ENCODE peak calls at places on chromosomes 13 and 19, in ten cellular contexts. A is IMR-90, B is transverse colon, W is A673, Z is pancreas, F is fibroblast of lung, L is right atrium auricular region, N is tibial artery, E is psoas muscle, C is BE2C. G is an unnamed sample.

GRCh38 chr13:39809466-39809865 is 154.0 kb downstream of the COG6 start:
- DNase-seq in A (no peak), B (no peak), W (no peak), Z (no peak), F (no peak), L (no peak), N (no peak), E (no peak), C (no peak), G (no peak)

GRCh38 chr19:4914736-4915501 is 5.6 kb downstream of the UHRF1 start:
- DNase-seq in A (peak; percentile 69), B (peak; percentile 89), W (peak; percentile 72), Z (no peak), F (peak; percentile 87), L (no peak), N (no peak), E (no peak), C (peak; percentile 50), G (no peak)

GRCh38 chr13:59337070-59337469 is 826.7 kb downstream of the DIAPH3 start:
- DNase-seq in A (no peak), B (no peak), W (peak; percentile 38), Z (no peak), F (no peak), L (no peak), N (no peak), E (no peak), C (no peak), G (no peak)

GRCh38 chr13:75779393-75779792 is 143.3 kb downstream of the LMO7 start:
- DNase-seq in A (no peak), B (no peak), W (no peak), Z (no peak), F (no peak), L (no peak), N (no peak), E (no peak), C (no peak), G (no peak)

GRCh38 chr19:32998722-32999121 is 26.7 kb downstream of the FAAP24 start:
- DNase-seq in A (no peak), B (no peak), W (no peak), Z (no peak), F (no peak), L (no peak), N (no peak), E (no peak), C (no peak), G (no peak)

GRCh38 chr19:50482271-50482855 is 5.7 kb upstream of the GARIN5A start:
- DNase-seq in A (no peak), B (no peak), W (no peak), Z (no peak), F (no peak), L (no peak), N (no peak), E (no peak), C (no peak), G (no peak)

GRCh38 chr13:50357586-50358118 is 342.4 kb downstream of the KCNRG start:
- DNase-seq in A (peak; percentile 93), B (no peak), W (no peak), Z (peak; percentile 72), F (peak; percentile 96), L (no peak), N (no peak), E (no peak), C (peak; percentile 16), G (no peak)

GRCh38 chr19:57314146-57314545 is 6.1 kb upstream of the ZNF543 start:
- DNase-seq in A (no peak), B (no peak), W (no peak), Z (no peak), F (no peak), L (no peak), N (no peak), E (no peak), C (no peak), G (no peak)

GRCh38 chr13:110713981-110714797 is 689 bp downstream of the ING1 start:
- DNase-seq in A (peak; percentile 32), B (peak; percentile 65), W (peak; percentile 39), Z (peak; percentile 68), F (peak; percentile 52), L (peak; percentile 62), N (peak; percentile 41), E (peak; percentile 54), C (peak; percentile 58), G (no peak)

GRCh38 chr13:110713642-110713952 is at the start of gene ING1:
- DNase-seq in A (no peak), B (no peak), W (no peak), Z (no peak), F (no peak), L (no peak), N (no peak), E (no peak), C (no peak), G (no peak)

GRCh38 chr13:110711778-110712070 is 1.8 kb upstream of the ING1 start:
- DNase-seq in A (no peak), B (no peak), W (peak; percentile 25), Z (no peak), F (peak; percentile 26), L (no peak), N (no peak), E (no peak), C (no peak), G (no peak)

GRCh38 chr13:110712849-110713641 is 455 bp upstream of the ING1 start:
- DNase-seq in A (peak; percentile 100), B (peak; percentile 99), W (peak; percentile 99), Z (peak; percentile 99), F (peak; percentile 99), L (peak; percentile 100), N (peak; percentile 100), E (peak; percentile 99), C (peak; percentile 99), G (peak; percentile 99)

GRCh38 chr13:110712081-110712848 is 1.2 kb upstream of the ING1 start:
- DNase-seq in A (peak; percentile 73), B (peak; percentile 91), W (peak; percentile 93), Z (peak; percentile 89), F (peak; percentile 80), L (peak; percentile 89), N (peak; percentile 79), E (peak; percentile 87), C (peak; percentile 89), G (no peak)
- TF ChIP-seq CTCF in A (no peak), B (no peak), W (no peak), Z (no peak), F (no peak), L (no peak), N (no peak), E (no peak), C (no peak), G (no peak)

DNA sequence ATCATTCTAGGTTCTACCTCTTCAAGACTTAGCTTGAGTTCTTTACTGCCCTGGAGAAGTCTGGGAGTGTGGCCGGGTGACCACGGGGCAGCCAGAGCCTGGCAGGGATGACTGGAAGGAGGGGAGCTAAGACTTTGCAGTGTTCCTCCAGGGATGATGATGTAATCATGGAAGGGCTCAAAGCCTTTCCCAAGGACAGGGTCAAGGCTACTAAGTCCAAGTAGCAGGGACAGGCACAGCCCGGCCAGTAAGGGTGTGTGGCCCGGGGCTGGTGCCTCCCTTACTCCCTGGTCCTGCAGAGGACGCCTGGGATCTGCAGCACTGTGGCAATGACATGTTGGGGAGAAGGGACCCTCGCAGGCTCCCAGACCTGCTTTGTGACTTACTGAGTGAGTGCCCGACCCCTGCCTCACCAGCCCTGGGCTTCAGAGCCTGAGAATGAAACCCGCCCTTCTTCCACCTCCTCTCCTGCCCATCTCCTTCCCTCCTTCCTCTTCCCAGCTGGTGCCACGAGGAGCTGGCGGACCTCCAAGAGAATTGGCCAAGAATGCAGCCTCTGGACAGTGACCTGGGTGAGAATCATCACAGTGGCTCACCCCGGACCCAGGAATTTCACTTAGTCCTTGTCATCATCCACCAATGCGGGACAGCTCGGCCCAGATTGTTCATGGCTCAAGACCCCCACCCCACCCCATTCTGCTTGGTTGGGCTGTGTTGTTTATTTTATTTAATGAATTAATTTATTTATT is 15.6 kb upstream of the FBXO17 start:
- DNase-seq in A (no peak), B (no peak), W (no peak), Z (no peak), F (no peak), L (no peak), N (peak; percentile 29), E (peak; percentile 31), C (no peak), G (no peak)
- H3K27me3 ChIP-seq in A (no peaks in the 10 kb centered on the region), B (peaks cover 4% of the 10 kb centered on the region), W (no peaks in the 10 kb centered on the region), Z (no peaks in the 10 kb centered on the region), F (no peaks in the 10 kb centered on the region), L (no peaks in the 10 kb centered on the region), N (no peaks in the 10 kb centered on the region), E (peaks cover 19% of the 10 kb centered on the region), C (no peaks in the 10 kb centered on the region), G (no peaks in the 10 kb centered on the region)

GRCh38 chr19:3380829-3381228 is 14.4 kb downstream of the NFIC start:
- DNase-seq in A (no peak), B (no peak), W (no peak), Z (no peak), F (no peak), L (no peak), N (no peak), E (no peak), C (no peak), G (no peak)

GRCh38 chr19:3374369-3375112 is 8.2 kb downstream of the NFIC start:
- DNase-seq in A (no peak), B (no peak), W (no peak), Z (peak; percentile 97), F (no peak), L (peak; percentile 80), N (peak; percentile 77), E (peak; percentile 87), C (peak; percentile 34), G (no peak)

GRCh38 chr19:3375221-3376088 is 9.1 kb downstream of the NFIC start:
- DNase-seq in A (peak; percentile 70), B (peak; percentile 65), W (no peak), Z (peak; percentile 95), F (peak; percentile 85), L (peak; percentile 97), N (peak; percentile 95), E (peak; percentile 97), C (no peak), G (peak; percentile 81)

GRCh38 chr19:3381701-3382372 is 15.5 kb downstream of the NFIC start:
- DNase-seq in A (no peak), B (no peak), W (no peak), Z (peak; percentile 54), F (no peak), L (no peak), N (no peak), E (no peak), C (no peak), G (no peak)

DNA sequence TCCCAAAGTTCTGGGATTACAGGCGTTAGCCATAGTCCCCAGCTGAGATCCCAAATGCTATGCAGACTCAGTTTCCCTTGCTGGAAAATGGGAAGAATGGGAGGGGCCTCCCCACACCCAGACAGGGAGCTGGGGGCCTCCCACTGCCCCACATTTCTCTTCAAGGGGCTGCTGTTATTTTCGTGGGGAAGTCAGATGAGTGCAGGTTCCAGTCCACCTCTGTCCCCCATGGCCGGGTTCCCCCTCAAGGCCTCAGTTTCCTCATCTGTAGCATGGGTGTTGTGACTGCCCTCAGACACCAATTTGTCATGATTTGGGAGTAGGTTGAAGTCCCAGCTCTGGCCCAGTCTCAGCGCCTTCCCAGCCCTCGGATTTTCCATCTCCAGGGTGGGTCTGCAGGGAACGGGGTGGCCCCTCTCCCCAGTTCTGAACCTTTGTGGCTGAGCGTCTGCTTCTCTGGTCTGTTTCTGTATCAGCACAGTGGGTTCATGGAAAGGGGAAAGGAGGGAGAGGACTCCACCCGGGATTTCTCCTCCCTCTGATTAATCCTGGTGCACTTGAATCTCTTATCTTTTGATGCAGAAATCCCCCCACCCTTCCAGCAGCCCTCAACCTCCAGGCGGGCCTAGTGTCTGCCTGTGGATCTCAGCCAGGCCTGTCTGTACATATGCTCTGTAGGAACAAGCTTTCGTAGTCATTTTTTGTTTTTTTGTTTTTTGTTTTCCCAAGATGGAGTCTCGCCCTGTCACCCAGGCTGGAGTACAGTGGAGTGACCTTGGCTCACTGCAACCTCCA is 12.2 kb downstream of the NFIC start:
- DNase-seq in A (no peak), B (no peak), W (no peak), Z (no peak), F (no peak), L (no peak), N (no peak), E (no peak), C (peak; percentile 33), G (no peak)
- TF ChIP-seq CTCF in A (no peak), B (no peak), W (no peak), Z (no peak), F (no peak), L (no peak), N (no peak), E (no peak), C (no peak), G (no peak)

DNA sequence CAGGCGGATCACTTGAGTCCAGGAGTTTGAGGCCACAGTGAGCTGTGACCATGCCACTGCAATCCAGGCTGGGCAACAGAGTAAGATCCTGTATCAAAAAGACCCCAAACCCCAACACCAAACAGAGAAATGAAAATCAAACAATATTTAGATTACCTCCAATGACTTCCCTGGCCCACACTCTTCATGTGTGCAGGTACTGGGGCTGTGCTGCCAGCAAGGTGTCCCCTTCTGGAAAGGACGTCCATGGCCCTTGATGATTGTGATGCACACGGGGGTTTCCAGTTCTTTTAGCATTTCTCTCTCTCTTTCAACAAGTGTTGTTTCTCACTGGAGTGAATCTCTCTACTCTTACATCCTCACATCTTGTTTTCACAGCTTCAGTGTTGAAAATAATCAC is 23.7 kb upstream of the LGALS14 start:
- DNase-seq in A (no peak), B (no peak), W (no peak), Z (no peak), F (no peak), L (no peak), N (no peak), E (no peak), C (no peak), G (no peak)
- H3K27me3 ChIP-seq in A (no peaks in the 10 kb centered on the region), B (no peaks in the 10 kb centered on the region), W (peaks cover 22% of the 10 kb centered on the region), Z (no peaks in the 10 kb centered on the region), F (no peaks in the 10 kb centered on the region), L (no peaks in the 10 kb centered on the region), N (no peaks in the 10 kb centered on the region), E (no peaks in the 10 kb centered on the region), C (peaks cover 63% of the 10 kb centered on the region), G (no peaks in the 10 kb centered on the region)

G was measured in thoracic aorta.